ENCODE peak calls at places on chromosomes 11 and 22, in four cellular contexts. O is activated CD8-positive, alpha-beta memory T cell treated with anti-CD3 and anti-CD28 coated beads, Interleukin-2, amount 10 ng/mL, durations not matched to agents 7 days and 5 days; D is body of pancreas; T is ovary. Z is an unnamed sample.

GRCh38 chr22:22684605-22685561 is 40.5 kb downstream of the GGTLC2 start:
- DNase-seq in O (peak; percentile 45), D (peak; percentile 33), T (peak; percentile 31), Z (peak; percentile 57)

GRCh38 chr11:83827520-83827919 is 541.4 kb upstream of the CCDC90B start:
- DNase-seq in O (no peak), D (no peak), T (no peak), Z (no peak)

GRCh38 chr11:14422052-14422813 is 63.2 kb upstream of the RRAS2 start:
- DNase-seq in O (no peak), D (peak; percentile 77), T (peak; percentile 91), Z (peak; percentile 91)

GRCh38 chr11:120211522-120212258 is 858 bp downstream of the OAF start:
- DNase-seq in O (no peak), D (no peak), T (no peak), Z (no peak)

GRCh38 chr22:29298641-29299040 is 7.8 kb upstream of the GAS2L1 start:
- DNase-seq in O (no peak), D (no peak), T (peak; percentile 14), Z (no peak)

GRCh38 chr11:85809881-85810280 is 1.1 kb downstream of the SYTL2 start:
- DNase-seq in O (peak; percentile 67), D (no peak), T (no peak), Z (peak; percentile 54)

GRCh38 chr22:48188211-48188845 is 1425.9 kb downstream of the TBC1D22A start:
- DNase-seq in O (no peak), D (no peak), T (no peak), Z (no peak)

GRCh38 chr11:110645253-110645652 is 67.0 kb downstream of the ARHGAP20 start:
- DNase-seq in O (no peak), D (no peak), T (no peak), Z (no peak)

GRCh38 chr11:36703055-36703404 is 105.0 kb upstream of the RAG2 start:
- DNase-seq in O (no peak), D (no peak), T (no peak), Z (no peak)

GRCh38 chr11:107857550-107858216 is 904 bp downstream of the SLC35F2 start:
- DNase-seq in O (no peak), D (no peak), T (no peak), Z (no peak)

GRCh38 chr22:37566903-37567798 is 6.9 kb downstream of the CDC42EP1 start:
- DNase-seq in O (peak; percentile 98), D (peak; percentile 92), T (peak; percentile 87), Z (peak; percentile 93)

Z was measured in GM23338.